ENCODE peak calls at places on chromosome 20, in five cellular contexts. D is GM12878, T is upper lobe of left lung, R is K562, S is HepG2. Z is an unnamed sample.

GRCh38 chr20:13717631-13718044 is 67.1 kb downstream of the ESF1 start:
- ATAC-seq in R (no peak), D (peak; percentile 93), T (no peak), S (no peak), Z (no peak)

GRCh38 chr20:48738094-48738398 is 89.8 kb downstream of the PREX1 start:
- ATAC-seq in S (no peak), D (no peak), T (no peak), R (no peak), Z (no peak)

GRCh38 chr20:18436847-18437246 is 30.0 kb downstream of the DZANK1 start:
- ATAC-seq in D (no peak), R (no peak), S (no peak), T (no peak), Z (no peak)

GRCh38 chr20:9884666-9885065 is 45.8 kb upstream of the PAK5 start:
- ATAC-seq in R (no peak), T (no peak), S (peak; percentile 83), D (no peak), Z (no peak)

GRCh38 chr20:55678970-55679667 is 326.2 kb downstream of the CBLN4 start:
- ATAC-seq in D (no peak), R (no peak), S (no peak), T (no peak), Z (no peak)

GRCh38 chr20:61184194-61184593 is 67.9 kb upstream of the CDH4 start:
- ATAC-seq in R (no peak), S (no peak), T (no peak), D (no peak), Z (no peak)

GRCh38 chr20:50527068-50527605 is 17.0 kb downstream of the PTPN1 start:
- ATAC-seq in R (no peak), S (no peak), T (no peak), D (no peak), Z (peak; percentile 55)

GRCh38 chr20:41142914-41143313 is 5.6 kb downstream of the PLCG1 start:
- ATAC-seq in S (no peak), R (peak; percentile 33), D (peak; percentile 41), T (no peak), Z (no peak)

GRCh38 chr20:16158090-16158975 is 414.9 kb downstream of the KIF16B start:
- ATAC-seq in S (peak; percentile 68), D (peak; percentile 87), T (no peak), R (no peak), Z (no peak)

GRCh38 chr20:48563191-48563884 is 264.5 kb downstream of the PREX1 start:
- ATAC-seq in D (no peak), S (no peak), R (no peak), T (no peak), Z (no peak)

GRCh38 chr20:13851279-13851678 is 66.5 kb downstream of the NDUFAF5 start:
- ATAC-seq in R (no peak), T (no peak), D (no peak), S (no peak), Z (no peak)

GRCh38 chr20:21708738-21709534 is 3.5 kb downstream of the PAX1 start:
- ATAC-seq in D (no peak), R (peak; percentile 56), T (no peak), S (no peak), Z (no peak)

GRCh38 chr20:25039697-25040437 is 18.1 kb downstream of the ACSS1 start:
- ATAC-seq in R (no peak), T (peak; percentile 79), S (no peak), D (no peak), Z (peak; percentile 95)

GRCh38 chr20:59525500-59526241 is 78.7 kb upstream of the PHACTR3 start:
- ATAC-seq in R (peak; percentile 98), D (peak; percentile 80), T (peak; percentile 68), S (peak; percentile 97), Z (peak; percentile 36)

GRCh38 chr20:10225439-10226080 is 6.9 kb downstream of the SNAP25 start:
- ATAC-seq in S (peak; percentile 89), T (no peak), D (peak; percentile 66), R (peak; percentile 75), Z (no peak)

GRCh38 chr20:64231621-64232550 is 23.7 kb upstream of the PCMTD2 start:
- ATAC-seq in T (no peak), R (peak; percentile 48), S (no peak), D (no peak), Z (no peak)

GRCh38 chr20:49166534-49167449 is 21.3 kb downstream of the STAU1 start:
- ATAC-seq in R (no peak), S (no peak), D (peak; percentile 90), T (no peak), Z (no peak)

GRCh38 chr20:58623579-58624473 is 27.3 kb upstream of the STX16 start:
- ATAC-seq in S (peak; percentile 90), T (peak; percentile 11), D (no peak), R (peak; percentile 97), Z (peak; percentile 96)

GRCh38 chr20:3935295-3935955 is 46.2 kb downstream of the PANK2 start:
- ATAC-seq in S (no peak), D (no peak), T (peak; percentile 16), R (no peak), Z (peak; percentile 54)

GRCh38 chr20:18466574-18466893 is 296 bp downstream of the DZANK1 start:
- ATAC-seq in S (peak; percentile 83), T (peak; percentile 77), D (peak; percentile 42), R (peak; percentile 19), Z (peak; percentile 63)

GRCh38 chr20:20695250-20695816 is 17.1 kb downstream of the RALGAPA2 start:
- ATAC-seq in D (no peak), T (no peak), R (no peak), S (peak; percentile 64), Z (no peak)

GRCh38 chr20:39338977-39339376 is 376.8 kb downstream of the DHX35 start:
- ATAC-seq in R (no peak), D (peak; percentile 96), S (no peak), T (no peak), Z (no peak)

DNA sequence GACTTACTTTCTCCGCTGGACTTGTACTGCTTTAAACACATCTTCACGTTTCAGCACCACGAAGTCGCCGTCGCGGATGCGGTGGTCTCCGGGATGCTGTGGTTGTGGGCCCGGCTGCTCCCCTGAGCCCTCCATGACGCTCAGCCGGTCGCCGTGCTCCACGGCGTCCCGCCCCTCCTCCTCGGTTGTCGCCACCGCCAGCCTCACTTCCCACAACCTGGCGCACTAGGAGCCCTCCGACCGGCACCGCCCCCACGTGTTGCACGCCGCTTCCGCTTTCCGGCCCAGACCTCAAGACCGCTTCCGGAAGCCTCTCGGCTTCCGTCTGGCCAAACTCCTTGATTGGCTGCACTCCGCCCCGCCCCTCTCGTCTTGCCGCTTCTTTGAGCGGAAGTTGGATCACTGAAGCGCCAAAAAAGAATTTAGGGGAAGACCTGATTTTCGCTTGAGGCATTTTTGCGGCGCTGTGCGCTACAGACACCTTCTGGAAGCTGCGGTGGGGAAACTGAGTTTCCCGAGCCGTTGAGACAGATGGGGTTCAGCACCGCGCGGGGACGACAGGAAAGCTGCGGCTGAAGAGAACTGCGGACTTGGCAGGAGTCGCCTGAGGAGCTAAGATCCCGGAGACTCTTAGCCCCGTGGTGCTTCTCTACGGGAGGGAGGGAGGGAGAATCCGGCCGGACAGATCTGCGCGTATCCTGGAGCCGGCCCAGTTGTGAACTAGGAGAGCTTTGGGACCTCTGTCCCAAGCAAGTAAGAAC is at the start of the genes MCM8 and TRMT6:
- ATAC-seq in S (peak; percentile 99), R (peak; percentile 98), D (peak; percentile 91), T (peak; percentile 98), Z (peak; percentile 99)
- TF ChIP-seq EP300 in S (no peak), R (no peak), D (no peak), T (no peak), Z (no peak)

DNA sequence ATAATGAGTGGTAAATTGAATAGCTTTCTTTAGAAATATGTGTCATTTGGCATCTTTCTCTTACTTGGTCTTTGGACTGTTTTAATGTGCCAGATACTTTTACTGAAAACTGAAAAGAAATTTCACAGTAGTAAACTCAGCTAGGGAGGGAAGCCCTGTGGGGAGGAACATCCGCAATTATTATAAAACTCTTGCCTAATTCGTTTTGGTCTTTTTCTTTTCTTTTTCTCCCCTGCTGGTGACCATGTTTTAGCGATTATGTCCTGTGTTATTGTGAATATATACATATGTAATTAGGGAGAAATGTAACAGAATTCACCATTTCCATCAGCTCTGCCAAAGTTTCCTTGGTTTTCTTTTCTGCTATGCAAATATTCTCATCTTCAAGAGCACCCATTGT is 1.7 kb downstream of the DOK5 start:
- ATAC-seq in S (no peak), D (no peak), T (no peak), R (no peak), Z (no peak)
- H3K4me3 ChIP-seq in S (no peak overlapping the region), D (no peak overlapping the region), T (no peak overlapping the region), R (no peak overlapping the region), Z (peak overlapping the region; percentile 61)

DNA sequence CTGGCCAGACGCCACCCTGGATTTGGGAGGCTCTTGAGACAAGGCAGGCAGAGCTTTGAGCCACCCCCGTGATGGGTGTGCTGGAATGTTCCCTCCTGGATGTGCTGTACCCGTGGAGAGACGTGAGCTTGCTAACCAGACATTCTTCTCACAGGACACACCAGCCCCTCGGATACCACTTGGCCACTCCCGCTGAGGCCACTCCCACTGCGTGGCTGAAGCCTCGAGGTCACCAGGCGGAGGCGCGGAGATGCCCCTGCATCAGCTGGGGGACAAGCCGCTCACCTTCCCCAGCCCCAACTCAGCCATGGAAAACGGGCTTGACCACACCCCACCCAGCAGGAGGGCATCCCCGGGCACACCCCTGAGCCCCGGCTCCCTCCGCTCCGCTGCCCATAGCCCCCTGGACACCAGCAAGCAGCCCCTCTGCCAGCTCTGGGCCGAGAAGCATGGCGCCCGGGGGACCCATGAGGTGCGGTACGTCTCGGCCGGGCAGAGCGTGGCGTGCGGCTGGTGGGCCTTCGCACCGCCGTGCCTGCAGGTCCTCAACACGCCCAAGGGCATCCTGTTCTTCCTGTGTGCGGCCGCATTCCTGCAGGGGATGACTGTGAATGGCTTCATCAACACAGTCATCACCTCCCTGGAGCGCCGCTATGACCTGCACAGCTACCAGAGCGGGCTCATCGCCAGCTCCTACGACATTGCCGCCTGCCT is 14.1 kb downstream of the SLCO4A1 start:
- ATAC-seq in S (no peak), D (no peak), R (no peak), T (no peak), Z (no peak)
- H3K36me3 ChIP-seq in S (peaks cover 61% of the 10 kb centered on the region), D (peaks cover 31% of the 10 kb centered on the region), R (peaks cover 36% of the 10 kb centered on the region), T (peaks cover 51% of the 10 kb centered on the region), Z (no peaks in the 10 kb centered on the region)

GRCh38 chr20:45362804-45363610 is at the start of gene SYS1:
- ATAC-seq in R (peak; percentile 97), T (peak; percentile 94), S (peak; percentile 89), D (peak; percentile 85), Z (peak; percentile 92)

GRCh38 chr20:45358282-45359068 is 4.5 kb upstream of the SYS1 start:
- ATAC-seq in T (peak; percentile 68), R (no peak), S (no peak), D (no peak), Z (peak; percentile 75)

GRCh38 chr20:45361794-45362193 is 1.2 kb upstream of the SYS1 start:
- ATAC-seq in T (no peak), R (no peak), D (no peak), S (no peak), Z (no peak)

GRCh38 chr20:45359069-45359405 is 3.9 kb upstream of the SYS1 start:
- ATAC-seq in D (no peak), S (no peak), R (no peak), T (peak; percentile 81), Z (no peak)

DNA sequence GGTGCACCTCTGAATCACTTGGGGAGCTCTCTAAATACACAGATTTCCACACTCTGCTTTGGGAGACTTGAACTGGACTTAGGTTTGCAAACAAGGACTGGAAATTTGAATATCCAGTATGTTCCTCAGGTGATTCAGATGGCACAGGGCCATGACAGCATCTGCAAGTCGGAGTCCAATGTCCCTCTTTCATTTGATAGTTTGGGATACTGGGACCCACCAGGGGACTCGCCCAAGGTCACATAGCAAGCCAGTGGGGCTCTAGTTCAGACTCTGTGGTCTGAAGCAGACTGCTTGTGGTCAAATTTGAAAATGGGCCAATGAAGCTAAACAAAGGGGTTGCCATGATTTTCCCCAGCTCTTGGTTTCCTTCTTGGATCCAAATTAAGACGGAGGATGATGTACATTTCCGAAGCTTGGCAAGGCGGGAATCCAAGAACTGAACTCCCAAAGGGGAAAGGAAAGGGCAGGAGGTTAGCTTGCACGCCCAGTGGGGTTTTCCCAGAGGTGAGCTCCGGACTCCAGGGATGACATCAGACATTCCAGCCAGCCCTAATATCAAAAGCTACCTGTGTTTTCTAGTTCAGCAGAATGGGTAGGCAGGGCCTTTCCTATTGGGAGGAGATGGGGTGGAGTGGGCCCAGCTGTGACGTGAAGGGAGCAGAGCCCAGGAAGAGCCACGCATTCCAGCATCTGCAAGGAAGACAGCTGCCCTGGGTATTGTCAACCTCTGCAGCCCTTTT is 3.4 kb upstream of the SYS1 start:
- ATAC-seq in D (no peak), R (no peak), S (peak; percentile 13), T (no peak), Z (no peak)
- TF ChIP-seq EP300 in D (no peak), R (no peak), S (peak; percentile 54), T (no peak), Z (no peak)